ENCODE peak calls at places on chromosomes 7 and 10, in eight cellular contexts. D is K562, T is spleen, R is upper lobe of left lung, O is Panc1, Y is sigmoid colon, Q is stomach, P is SK-N-SH. W is an unnamed sample. For H3K4me1, the result is how much of the 10 kb centered on the place peaks cover.

GRCh38 chr10:6083523-6084475 is 5.0 kb upstream of the RBM17 start:
- DNase-seq in D (no peak), T (no peak), R (no peak), O (no peak), Y (no peak), Q (no peak), P (no peak), W (no peak)

GRCh38 chr7:4794591-4795350 is 19.3 kb downstream of the AP5Z1 start:
- DNase-seq in D (no peak), T (no peak), R (no peak), O (no peak), Y (peak), Q (no peak), P (no peak), W (no peak)

GRCh38 chr7:42137431-42137830 is 99.6 kb downstream of the GLI3 start:
- DNase-seq in D (no peak), T (no peak), R (no peak), O (no peak), Y (no peak), Q (no peak), P (no peak), W (no peak)

GRCh38 chr10:58439632-58440364 is 54.6 kb downstream of the TFAM start:
- DNase-seq in D (no peak), T (no peak), R (no peak), O (no peak), Y (no peak), Q (no peak), P (no peak), W (no peak)

GRCh38 chr7:33916357-33917081 is 11.2 kb downstream of the BMPER start:
- DNase-seq in D (no peak), T (no peak), R (no peak), O (no peak), Y (no peak), Q (no peak), P (no peak), W (no peak)

GRCh38 chr7:148623586-148624282 is 33.2 kb downstream of the C7orf33 start:
- DNase-seq in D (no peak), T (no peak), R (no peak), O (no peak), Y (no peak), Q (no peak), P (no peak), W (no peak)

GRCh38 chr7:4079366-4079765 is 602.7 kb upstream of the FOXK1 start:
- DNase-seq in D (no peak), T (no peak), R (peak), O (no peak), Y (no peak), Q (peak), P (no peak), W (no peak)

GRCh38 chr10:132521466-132522102 is 16.0 kb upstream of the INPP5A start:
- DNase-seq in D (no peak), T (peak), R (peak), O (no peak), Y (peak), Q (no peak), P (no peak), W (peak)

GRCh38 chr10:132183046-132183445 is 3.7 kb upstream of the DPYSL4 start:
- DNase-seq in D (no peak), T (peak), R (no peak), O (no peak), Y (peak), Q (peak), P (no peak), W (no peak)

GRCh38 chr7:25843467-25843866 is 308.5 kb upstream of the NFE2L3 start:
- DNase-seq in D (no peak), T (no peak), R (no peak), O (no peak), Y (no peak), Q (no peak), P (no peak), W (no peak)

GRCh38 chr10:35382096-35382495 is 45.8 kb downstream of the CCNY start:
- DNase-seq in D (no peak), T (no peak), R (no peak), O (no peak), Y (no peak), Q (no peak), P (no peak), W (no peak)

DNA sequence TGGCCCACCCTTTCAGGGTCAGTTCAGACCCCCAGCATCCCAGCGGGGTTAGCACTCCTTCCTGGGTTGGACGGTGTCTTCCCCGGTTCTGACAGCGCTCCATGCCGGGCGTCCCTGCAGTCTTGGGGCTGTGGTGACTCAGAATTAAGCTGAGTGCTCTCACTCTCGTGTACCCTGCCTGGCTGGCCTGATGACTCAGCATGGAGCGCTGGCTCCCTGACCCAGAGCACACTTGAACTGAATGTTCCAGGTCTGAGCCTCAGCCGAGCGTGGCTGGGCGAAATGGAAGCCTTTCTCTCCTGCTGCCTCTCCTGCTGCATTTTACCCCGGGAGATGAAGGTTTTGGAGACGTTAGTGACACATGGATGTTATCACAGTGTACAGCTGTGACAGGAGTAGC is 7.1 kb downstream of the BAG3 start:
- DNase-seq in D (peak), T (no peak), R (peak), O (no peak), Y (peak), Q (peak), P (no peak), W (peak)
- TF ChIP-seq POLR2AphosphoS5 in D (no peak), T (peak), R (peak), O (peak), Y (peak), Q (peak), P (no peak), W (peak)

GRCh38 chr10:77188000-77188395 is 449.6 kb downstream of the KCNMA1 start:
- DNase-seq in D (no peak), T (no peak), R (no peak), O (no peak), Y (no peak), Q (no peak), P (no peak), W (no peak)

GRCh38 chr10:77187376-77187999 is 450.1 kb downstream of the KCNMA1 start:
- DNase-seq in D (no peak), T (no peak), R (no peak), O (no peak), Y (no peak), Q (no peak), P (peak), W (no peak)

GRCh38 chr10:77188511-77188910 is 449.1 kb downstream of the KCNMA1 start:
- DNase-seq in D (no peak), T (no peak), R (no peak), O (no peak), Y (no peak), Q (no peak), P (no peak), W (no peak)

GRCh38 chr10:77185696-77186095 is 451.9 kb downstream of the KCNMA1 start:
- DNase-seq in D (no peak), T (no peak), R (peak), O (no peak), Y (no peak), Q (no peak), P (no peak), W (no peak)

GRCh38 chr10:77186936-77187335 is 450.7 kb downstream of the KCNMA1 start:
- DNase-seq in D (no peak), T (no peak), R (no peak), O (no peak), Y (no peak), Q (no peak), P (no peak), W (no peak)
- H3K4me1 ChIP-seq in D (under half), T (under half), R (under half), O (under half), Y (half or more), Q (under half), P (under half), W (under half)

DNA sequence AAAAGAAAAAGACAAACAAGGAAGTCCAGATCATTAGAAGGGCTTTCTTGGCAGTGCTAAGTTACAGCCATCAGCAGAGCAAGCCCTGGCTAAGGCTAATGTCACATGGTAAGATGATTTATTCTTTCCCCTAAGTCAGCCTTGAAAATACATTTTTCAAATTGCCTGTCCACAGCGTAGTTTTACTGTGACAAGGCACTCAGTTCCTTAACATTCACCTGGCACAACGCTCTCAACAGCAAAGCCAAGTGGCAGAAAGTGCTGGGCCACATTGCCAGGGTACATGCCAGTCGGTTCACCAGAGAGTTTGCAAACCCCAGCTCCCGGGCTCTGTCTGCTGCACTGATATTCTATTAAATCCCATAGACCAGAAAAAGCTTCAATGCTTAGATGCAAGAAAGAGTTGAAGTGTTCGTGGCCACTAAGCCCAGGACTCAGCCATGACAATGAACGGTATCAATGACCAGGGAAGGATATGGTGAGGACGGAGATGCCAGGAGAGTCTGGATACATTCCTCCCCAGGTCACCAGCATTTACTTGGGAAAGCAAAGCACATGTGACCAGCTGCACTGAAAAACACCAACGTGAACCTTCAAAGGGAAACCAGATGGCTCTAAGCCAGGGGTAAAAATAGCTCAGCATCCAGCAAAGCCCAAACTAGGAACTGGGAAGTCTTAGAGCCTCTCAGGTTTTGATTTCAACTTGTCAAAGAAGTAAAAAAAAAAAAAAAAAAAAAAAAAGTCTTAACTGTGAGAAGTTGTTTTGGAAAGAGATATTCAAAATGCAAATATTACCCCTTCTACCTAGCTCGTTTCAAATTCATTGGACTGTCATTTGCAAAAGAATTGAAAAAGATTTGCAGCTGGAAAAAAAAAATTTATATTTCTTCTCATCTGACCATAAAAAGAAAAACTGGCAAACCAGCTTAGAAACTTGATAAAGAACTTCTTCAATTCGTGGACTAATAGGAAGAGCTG is 23.9 kb upstream of the MPP7 start:
- DNase-seq in D (no peak), T (no peak), R (peak), O (no peak), Y (peak), Q (peak), P (no peak), W (peak)
- TF ChIP-seq POLR2AphosphoS5 in D (no peak), T (no peak), R (no peak), O (no peak), Y (peak), Q (peak), P (no peak), W (no peak)

DNA sequence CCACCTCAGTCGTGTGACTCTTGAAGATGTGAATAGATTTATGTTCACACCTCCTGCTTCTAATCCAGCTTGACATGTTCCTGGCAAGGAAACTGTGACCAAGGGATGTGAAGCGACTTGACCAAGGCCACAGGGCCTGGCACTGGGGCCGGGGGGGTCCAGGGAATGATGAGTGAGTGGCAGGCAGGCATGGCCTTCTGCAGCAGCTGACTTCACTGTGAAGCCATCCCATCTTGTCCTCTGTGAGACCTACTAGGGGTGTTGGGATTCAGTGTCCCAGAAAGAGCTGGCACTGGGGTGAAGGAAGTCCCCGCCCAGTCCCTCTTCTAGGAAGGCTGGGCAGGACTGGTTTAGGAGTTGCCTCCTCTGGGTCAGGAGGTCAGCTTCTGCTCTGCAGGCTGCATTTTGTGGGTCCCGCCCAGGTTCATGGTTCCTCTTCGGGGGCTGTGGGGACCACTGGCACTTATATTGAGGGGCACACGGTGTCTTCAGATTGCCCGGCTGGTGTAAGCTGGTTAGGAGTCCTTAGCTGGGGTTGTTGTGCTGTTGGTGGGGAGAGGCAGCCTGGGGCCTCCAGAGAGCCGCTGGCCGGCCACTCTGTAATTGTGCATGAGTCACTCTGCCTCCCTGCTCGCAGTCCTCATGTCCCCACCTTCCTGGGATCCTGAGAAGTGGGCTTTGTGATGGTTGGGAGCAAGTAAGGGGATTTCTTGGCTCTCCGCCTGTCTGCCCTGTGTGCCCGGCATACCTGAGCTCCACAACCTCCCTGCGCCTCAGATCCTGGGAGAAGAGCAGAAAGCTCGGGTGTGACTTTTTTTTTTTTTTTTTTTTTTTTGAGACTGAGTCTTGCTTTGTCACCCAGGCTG is 11.0 kb downstream of the ZMIZ1 start:
- DNase-seq in D (peak), T (no peak), R (peak), O (no peak), Y (peak), Q (no peak), P (no peak), W (peak)
- H3K4me1 ChIP-seq in D (half or more), T (half or more), R (half or more), O (half or more), Y (half or more), Q (half or more), P (half or more), W (half or more)

GRCh38 chr7:143287935-143288826 is at the start of gene CASP2:
- DNase-seq in D (peak), T (peak), R (peak), O (peak), Y (peak), Q (peak), P (peak), W (peak)
- TF ChIP-seq POLR2AphosphoS5 in D (peak), T (peak), R (peak), O (peak), Y (peak), Q (peak), P (peak), W (peak)

GRCh38 chr10:110701618-110701971 is 57.5 kb downstream of the RBM20 start:
- DNase-seq in D (no peak), T (no peak), R (no peak), O (no peak), Y (no peak), Q (no peak), P (peak), W (no peak)
- H3K4me1 ChIP-seq in D (under half), T (under half), R (under half), O (under half), Y (half or more), Q (under half), P (under half), W (under half)

DNA sequence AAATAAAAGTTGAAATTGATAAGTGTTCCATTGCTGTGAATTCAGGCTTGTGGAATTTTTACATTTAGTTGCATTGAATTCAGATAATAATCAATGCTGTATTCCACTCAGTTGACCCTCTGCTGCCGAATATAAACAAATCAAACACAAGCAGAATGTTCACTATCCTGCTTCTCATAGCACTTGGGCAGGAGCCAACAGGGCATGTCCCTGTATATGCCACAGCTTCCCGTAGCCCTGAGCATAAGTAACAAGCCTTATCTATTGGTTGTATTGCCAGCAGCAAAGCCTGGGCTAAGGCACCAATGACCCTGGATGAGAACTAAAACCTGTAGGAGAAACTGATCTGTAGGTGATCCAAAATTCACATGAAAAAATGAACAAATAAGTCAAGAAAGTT is 145.9 kb downstream of the ARHGAP12 start:
- DNase-seq in D (no peak), T (no peak), R (no peak), O (no peak), Y (no peak), Q (no peak), P (no peak), W (no peak)
- TF ChIP-seq POLR2AphosphoS5 in D (no peak), T (no peak), R (no peak), O (no peak), Y (no peak), Q (no peak), P (no peak), W (no peak)

DNA sequence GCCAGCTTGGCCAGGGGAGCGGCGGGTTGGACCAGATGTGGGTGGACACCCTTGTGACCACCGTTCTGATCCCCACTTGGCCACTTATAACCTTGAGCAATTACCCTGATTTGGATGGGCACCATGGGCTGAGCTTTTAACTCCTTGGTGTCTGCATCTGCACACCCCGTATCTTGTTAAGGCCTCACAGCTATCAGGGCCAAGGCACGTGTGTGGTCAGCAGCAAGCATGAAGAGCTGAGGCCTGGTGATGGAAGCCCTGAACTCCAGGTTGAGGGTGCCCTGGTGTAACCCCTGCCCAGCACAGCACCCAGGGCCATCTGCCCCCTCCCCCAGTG is 89.2 kb downstream of the ZMIZ1 start:
- DNase-seq in D (no peak), T (no peak), R (no peak), O (no peak), Y (no peak), Q (no peak), P (no peak), W (no peak)
- H3K4me1 ChIP-seq in D (under half), T (half or more), R (half or more), O (half or more), Y (half or more), Q (half or more), P (half or more), W (half or more)

W was measured in transverse colon.